ENCODE peak calls at places on chromosome 4, in four cellular contexts. T is NCI-H524, L is NCI-H1092, M is T follicular helper cell. H is an unnamed sample.

GRCh38 chr4:42985971-42986370 is 93.5 kb downstream of the GRXCR1 start:
- DNase-seq in T (no peak), L (no peak), M (no peak), H (no peak)

GRCh38 chr4:110877728-110878382 is 255.0 kb upstream of the PITX2 start:
- DNase-seq in T (no peak), L (no peak), M (no peak), H (no peak)

GRCh38 chr4:41212221-41213203 is 1.8 kb downstream of the APBB2 start:
- DNase-seq in T (peak), L (no peak), M (no peak), H (no peak)

GRCh38 chr4:27096142-27096824 is 235.6 kb downstream of the STIM2 start:
- DNase-seq in T (no peak), L (no peak), M (no peak), H (no peak)

GRCh38 chr4:16005671-16006070 is 42.7 kb upstream of the FGFBP2 start:
- DNase-seq in T (no peak), L (no peak), M (no peak), H (no peak)

GRCh38 chr4:84938316-84938715 is 28.2 kb downstream of the WDFY3 start:
- DNase-seq in T (no peak), L (no peak), M (no peak), H (no peak)

GRCh38 chr4:137705171-137705783 is 173.0 kb upstream of the PCDH18 start:
- DNase-seq in T (no peak), L (no peak), M (no peak), H (no peak)

GRCh38 chr4:114807759-114808404 is 209.3 kb downstream of the UGT8 start:
- DNase-seq in T (no peak), L (no peak), M (no peak), H (peak)

GRCh38 chr4:87543835-87544461 is 14.8 kb upstream of the SPARCL1 start:
- DNase-seq in T (peak), L (no peak), M (no peak), H (no peak)

GRCh38 chr4:150593996-150594395 is 12.0 kb downstream of the MAB21L2 start:
- DNase-seq in T (no peak), L (no peak), M (no peak), H (no peak)

GRCh38 chr4:54861201-54861600 is 203.4 kb downstream of the KIT start:
- DNase-seq in T (no peak), L (no peak), M (no peak), H (no peak)

GRCh38 chr4:36006226-36006625 is 238.1 kb downstream of the ARAP2 start:
- DNase-seq in T (no peak), L (no peak), M (no peak), H (no peak)

GRCh38 chr4:54255881-54256280 is 26.8 kb downstream of the PDGFRA start:
- DNase-seq in T (no peak), L (no peak), M (no peak), H (no peak)

GRCh38 chr4:95232358-95233156 is 316.2 kb downstream of the UNC5C start:
- DNase-seq in T (no peak), L (no peak), M (no peak), H (no peak)

GRCh38 chr4:140108713-140109230 is 45.2 kb downstream of the MAML3 start:
- DNase-seq in T (no peak), L (no peak), M (no peak), H (no peak)

GRCh38 chr4:149896428-149896827 is 80.8 kb upstream of the IQCM start:
- DNase-seq in T (no peak), L (no peak), M (no peak), H (no peak)

GRCh38 chr4:33494150-33494549 is 2750.2 kb downstream of the ARAP2 start:
- DNase-seq in T (peak), L (no peak), M (no peak), H (no peak)

GRCh38 chr4:56698329-56698728 is 17.2 kb upstream of the HOPX start:
- DNase-seq in T (no peak), L (no peak), M (no peak), H (no peak)

GRCh38 chr4:137909910-137910309 is 332.2 kb downstream of the SLC7A11 start:
- DNase-seq in T (no peak), L (peak), M (no peak), H (no peak)

GRCh38 chr4:47741200-47741599 is 96.7 kb downstream of the CORIN start:
- DNase-seq in T (no peak), L (no peak), M (no peak), H (no peak)

GRCh38 chr4:15130441-15130840 is 128.2 kb downstream of the CPEB2 start:
- DNase-seq in T (no peak), L (no peak), M (no peak), H (no peak)

GRCh38 chr4:81214144-81214517 is 891 bp downstream of the PRKG2 start:
- DNase-seq in T (no peak), L (no peak), M (no peak), H (no peak)

GRCh38 chr4:137998666-137999429 is 243.3 kb downstream of the SLC7A11 start:
- DNase-seq in T (no peak), L (no peak), M (no peak), H (no peak)

GRCh38 chr4:2105559-2105958 is 46.4 kb downstream of the NAT8L start:
- DNase-seq in T (no peak), L (no peak), M (no peak), H (no peak)

GRCh38 chr4:94801016-94801415 is 43.3 kb downstream of the BMPR1B start:
- DNase-seq in T (no peak), L (no peak), M (no peak), H (no peak)

GRCh38 chr4:125389713-125390112 is 75.0 kb downstream of the FAT4 start:
- DNase-seq in T (no peak), L (no peak), M (no peak), H (no peak)

GRCh38 chr4:60384475-60384874 is 815.7 kb upstream of the ADGRL3 start:
- DNase-seq in T (no peak), L (no peak), M (no peak), H (no peak)

GRCh38 chr4:185679523-185679922 is 132.5 kb downstream of the SORBS2 start:
- DNase-seq in T (no peak), L (no peak), M (no peak), H (no peak)

H was measured in posterior cingulate gyrus.